ENCODE peak calls at places on chromosomes 5 and 9, in eight cellular contexts. Q is IMR-90, A is prostate gland, D is RWPE1, O is left ventricle myocardium inferior, E is SK-N-SH, B is GM13977, L is AG10803. U is an unnamed sample.

GRCh38 chr9:86764230-86765039 is 182.9 kb downstream of the GAS1 start:
- DNase-seq in Q (no peak), A (no peak), D (no peak), O (no peak), E (no peak), B (no peak), L (peak; percentile 69), U (no peak)

GRCh38 chr9:117188394-117188793 is 226.5 kb downstream of the ASTN2 start:
- DNase-seq in Q (no peak), A (no peak), D (no peak), O (no peak), E (no peak), B (no peak), L (no peak), U (no peak)

GRCh38 chr5:135008981-135009735 is 24.9 kb downstream of the PITX1 start:
- DNase-seq in Q (no peak), A (no peak), D (no peak), O (no peak), E (peak; percentile 3), B (no peak), L (no peak), U (no peak)

GRCh38 chr9:75866273-75866871 is 24.1 kb upstream of the PCSK5 start:
- DNase-seq in Q (peak; percentile 44), A (peak; percentile 35), D (peak; percentile 33), O (no peak), E (peak; percentile 15), B (peak; percentile 21), L (peak; percentile 46), U (peak; percentile 61)

GRCh38 chr9:98570055-98570454 is 138.7 kb downstream of the GABBR2 start:
- DNase-seq in Q (no peak), A (no peak), D (no peak), O (no peak), E (no peak), B (no peak), L (no peak), U (no peak)

GRCh38 chr9:136001231-136001630 is 40.1 kb upstream of the UBAC1 start:
- DNase-seq in Q (no peak), A (no peak), D (no peak), O (no peak), E (no peak), B (no peak), L (no peak), U (no peak)

GRCh38 chr9:126391713-126392661 is 65.4 kb downstream of the MVB12B start:
- DNase-seq in Q (no peak), A (no peak), D (no peak), O (no peak), E (no peak), B (no peak), L (no peak), U (no peak)

GRCh38 chr5:41356746-41357145 is 143.4 kb upstream of the C6 start:
- DNase-seq in Q (no peak), A (no peak), D (no peak), O (no peak), E (no peak), B (no peak), L (no peak), U (no peak)

GRCh38 chr5:84069608-84070179 is 315.0 kb downstream of the EDIL3 start:
- DNase-seq in Q (no peak), A (no peak), D (no peak), O (no peak), E (no peak), B (no peak), L (no peak), U (no peak)

GRCh38 chr5:42148813-42149212 is 223.7 kb downstream of the FBXO4 start:
- DNase-seq in Q (no peak), A (no peak), D (no peak), O (no peak), E (no peak), B (no peak), L (no peak), U (no peak)

GRCh38 chr5:102975457-102976182 is 144.3 kb downstream of the GIN1 start:
- DNase-seq in Q (peak; percentile 89), A (no peak), D (no peak), O (no peak), E (no peak), B (no peak), L (peak; percentile 72), U (peak; percentile 20)

GRCh38 chr5:32403760-32404159 is 40.8 kb downstream of the ZFR start:
- DNase-seq in Q (no peak), A (no peak), D (no peak), O (no peak), E (no peak), B (no peak), L (no peak), U (no peak)

GRCh38 chr5:5331838-5332237 is 90.6 kb upstream of the ICE1 start:
- DNase-seq in Q (no peak), A (no peak), D (no peak), O (no peak), E (no peak), B (no peak), L (no peak), U (no peak)

GRCh38 chr5:13945271-13945670 is 783 bp upstream of the DNAH5 start:
- DNase-seq in Q (no peak), A (no peak), D (no peak), O (no peak), E (no peak), B (no peak), L (no peak), U (no peak)

GRCh38 chr5:92969781-92970237 is 611.2 kb downstream of the NR2F1-AS1 start:
- DNase-seq in Q (peak; percentile 29), A (no peak), D (no peak), O (no peak), E (no peak), B (no peak), L (no peak), U (no peak)

GRCh38 chr5:144191998-144192397 is 21.3 kb downstream of the KCTD16 start:
- DNase-seq in Q (peak; percentile 87), A (no peak), D (peak; percentile 42), O (no peak), E (no peak), B (peak; percentile 63), L (peak; percentile 75), U (peak; percentile 86)

GRCh38 chr9:87615547-87616148 is 110.3 kb upstream of the CTSL start:
- DNase-seq in Q (no peak), A (no peak), D (peak; percentile 26), O (no peak), E (no peak), B (no peak), L (no peak), U (no peak)

GRCh38 chr5:39132792-39133191 is 58.6 kb upstream of the RICTOR start:
- DNase-seq in Q (no peak), A (no peak), D (no peak), O (no peak), E (no peak), B (no peak), L (no peak), U (no peak)

GRCh38 chr5:39132128-39132447 is 57.9 kb upstream of the RICTOR start:
- DNase-seq in Q (no peak), A (no peak), D (no peak), O (no peak), E (no peak), B (no peak), L (no peak), U (no peak)

GRCh38 chr5:39131210-39132127 is 57.3 kb upstream of the RICTOR start:
- DNase-seq in Q (no peak), A (no peak), D (no peak), O (no peak), E (no peak), B (no peak), L (no peak), U (no peak)

GRCh38 chr5:39130716-39131115 is 56.5 kb upstream of the RICTOR start:
- DNase-seq in Q (no peak), A (no peak), D (no peak), O (no peak), E (no peak), B (no peak), L (no peak), U (no peak)
- TF ChIP-seq CTCF in Q (no peak), A (no peak), D (no peak), O (no peak), E (no peak), B (no peak), L (no peak), U (no peak)

GRCh38 chr9:72364679-72365524 is at the start of gene ZFAND5:
- DNase-seq in Q (peak; percentile 98), A (peak; percentile 99), D (peak; percentile 99), O (peak; percentile 99), E (peak; percentile 97), B (peak; percentile 98), L (peak; percentile 99), U (peak; percentile 98)
- TF ChIP-seq CTCF in Q (peak; percentile 26), A (peak; percentile 22), D (peak; percentile 8), O (no peak), E (no peak), B (peak; percentile 9), L (no peak), U (no peak)

GRCh38 chr5:177983763-177984564 is 12.1 kb downstream of the PROP1 start:
- DNase-seq in Q (no peak), A (no peak), D (no peak), O (no peak), E (no peak), B (no peak), L (no peak), U (no peak)

GRCh38 chr5:177980776-177981175 is 15.3 kb downstream of the PROP1 start:
- DNase-seq in Q (no peak), A (no peak), D (peak; percentile 37), O (no peak), E (no peak), B (no peak), L (no peak), U (no peak)

GRCh38 chr5:177981296-177982071 is 14.6 kb downstream of the PROP1 start:
- DNase-seq in Q (no peak), A (no peak), D (no peak), O (no peak), E (no peak), B (no peak), L (no peak), U (no peak)

GRCh38 chr5:177982956-177983355 is 13.1 kb downstream of the PROP1 start:
- DNase-seq in Q (no peak), A (no peak), D (no peak), O (no peak), E (no peak), B (no peak), L (no peak), U (no peak)

GRCh38 chr5:177982072-177982727 is 13.8 kb downstream of the PROP1 start:
- DNase-seq in Q (no peak), A (no peak), D (no peak), O (no peak), E (peak; percentile 51), B (no peak), L (no peak), U (peak; percentile 58)
- TF ChIP-seq CTCF in Q (no peak), A (peak; percentile 44), D (no peak), O (no peak), E (peak; percentile 15), B (peak; percentile 42), L (no peak), U (peak; percentile 13)

DNA sequence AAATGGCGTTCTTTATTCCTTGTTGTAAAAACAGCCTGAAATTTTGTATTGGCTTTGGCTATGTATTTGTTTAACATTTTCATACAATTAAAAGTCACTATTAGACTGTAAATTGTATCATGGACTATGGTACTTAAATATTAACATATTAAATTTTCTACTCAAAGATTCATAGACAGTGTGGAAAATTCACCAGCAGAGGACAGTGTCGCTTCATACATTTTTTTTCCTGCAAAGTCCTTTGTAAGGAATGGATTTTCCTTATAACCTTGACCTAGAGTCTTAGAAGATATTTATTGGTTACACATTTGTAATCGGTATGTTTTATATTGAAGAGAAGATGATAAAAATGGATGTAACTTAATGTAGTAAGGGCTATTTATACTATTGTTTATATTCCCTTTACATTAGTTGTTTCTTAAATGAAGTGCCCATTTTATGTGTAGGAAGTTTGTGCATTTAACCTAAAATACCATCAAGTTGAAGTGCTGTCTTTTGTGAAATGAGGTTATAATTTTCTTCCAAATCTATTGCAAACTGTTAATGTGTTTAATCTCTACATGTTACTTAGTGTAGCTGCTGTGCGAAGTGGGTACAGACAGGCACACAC is 150.1 kb downstream of the KDM4C start:
- DNase-seq in Q (peak; percentile 55), A (no peak), D (no peak), O (no peak), E (no peak), B (no peak), L (peak; percentile 35), U (peak; percentile 52)
- TF ChIP-seq CTCF in Q (peak; percentile 82), A (peak; percentile 55), D (peak; percentile 80), O (peak; percentile 64), E (peak; percentile 91), B (peak; percentile 30), L (peak; percentile 82), U (peak; percentile 62)

U was measured in MCF 10A.